ENCODE peak calls at places on chromosomes 16 and 17, in four cellular contexts. Y, T, C and H are unnamed samples.

GRCh38 chr16:85014311-85014710 is 3.0 kb upstream of the ZDHHC7 start:
- DNase-seq in Y (no peak), T (peak), C (no peak), H (no peak)

GRCh38 chr17:50637829-50638571 is 3.3 kb downstream of the ABCC3 start:
- DNase-seq in Y (no peak), T (no peak), C (no peak), H (no peak)

GRCh38 chr16:23826528-23827244 is 9.1 kb upstream of the PRKCB start:
- DNase-seq in Y (no peak), T (no peak), C (no peak), H (no peak)

GRCh38 chr17:45341389-45342158 is 24.8 kb upstream of the MAP3K14 start:
- DNase-seq in Y (peak), T (peak), C (peak), H (no peak)

GRCh38 chr17:72069744-72070143 is 51.1 kb upstream of the SOX9 start:
- DNase-seq in Y (no peak), T (no peak), C (no peak), H (no peak)

GRCh38 chr16:75416904-75417565 is 16.3 kb downstream of the CFDP1 start:
- DNase-seq in Y (no peak), T (no peak), C (no peak), H (no peak)

GRCh38 chr16:57997528-57998265 is 2.8 kb downstream of the ZNF319 start:
- DNase-seq in Y (no peak), T (no peak), C (no peak), H (no peak)

GRCh38 chr17:15123593-15124590 is 141.2 kb downstream of the PMP22 start:
- DNase-seq in Y (no peak), T (no peak), C (no peak), H (no peak)

GRCh38 chr17:74051348-74051747 is 152.1 kb upstream of the RPL38 start:
- DNase-seq in Y (no peak), T (no peak), C (no peak), H (no peak)

GRCh38 chr17:65530985-65531507 is 30.4 kb downstream of the AXIN2 start:
- DNase-seq in Y (no peak), T (no peak), C (no peak), H (no peak)

GRCh38 chr16:89562027-89562599 is 1.6 kb downstream of the RPL13 start:
- DNase-seq in Y (no peak), T (no peak), C (no peak), H (no peak)

GRCh38 chr17:43576563-43577229 is 30.6 kb upstream of the ETV4 start:
- DNase-seq in Y (peak), T (peak), C (peak), H (peak)

GRCh38 chr17:68431661-68432071 is 25.6 kb downstream of the WIPI1 start:
- DNase-seq in Y (peak), T (peak), C (peak), H (no peak)

GRCh38 chr17:15462962-15463361 is 4.5 kb downstream of the CDRT4 start:
- DNase-seq in Y (no peak), T (no peak), C (no peak), H (no peak)

GRCh38 chr17:18042969-18043368 is 3.8 kb downstream of the GID4 start:
- DNase-seq in Y (no peak), T (no peak), C (no peak), H (no peak)

GRCh38 chr17:17132746-17133145 is 73.4 kb downstream of the PLD6 start:
- DNase-seq in Y (no peak), T (no peak), C (no peak), H (no peak)

GRCh38 chr17:74527081-74527480 is 4.2 kb downstream of the CD300LB start:
- DNase-seq in Y (no peak), T (no peak), C (no peak), H (no peak)

GRCh38 chr17:62627219-62627903 is at the start of gene MRC2:
- DNase-seq in Y (peak), T (no peak), C (peak), H (no peak)

DNA sequence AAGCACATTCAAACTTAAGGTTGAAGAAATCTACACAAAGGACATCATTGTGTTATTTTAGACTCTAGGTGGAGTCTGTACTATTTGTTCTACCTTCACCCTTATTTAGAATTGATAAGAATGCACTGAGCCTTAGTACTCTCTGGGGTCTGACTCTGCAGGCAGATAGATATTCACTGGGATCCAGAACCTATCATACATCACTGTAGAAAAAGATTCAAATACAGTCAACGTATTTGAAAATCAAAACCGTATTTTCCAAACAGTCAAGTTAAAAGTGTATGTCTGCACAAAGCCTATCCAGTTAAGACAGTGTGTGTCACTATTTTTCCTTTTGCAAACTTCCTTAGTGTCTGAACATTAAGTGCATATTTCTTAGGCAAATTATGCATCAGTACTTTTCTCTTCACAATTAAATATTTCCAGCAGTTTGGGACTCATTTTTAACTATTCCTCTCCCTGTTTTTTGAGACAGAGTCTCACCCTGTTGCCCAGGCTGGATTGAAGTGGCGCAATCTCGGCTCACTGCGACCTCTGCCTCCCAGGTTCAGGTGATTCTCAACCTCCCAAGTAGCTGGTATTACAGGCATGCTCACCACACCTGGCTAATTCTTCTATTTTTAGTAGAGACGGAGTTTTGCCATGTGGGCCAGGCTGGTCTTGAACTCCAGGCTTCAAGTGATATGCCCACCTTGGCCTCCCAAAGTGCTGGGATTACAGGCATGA is 22.3 kb downstream of the MOSMO start:
- DNase-seq in Y (no peak), T (peak), C (no peak), H (no peak)
- TF ChIP-seq TCF7L2 in Y (no peak), T (no peak), C (no peak), H (no peak)

DNA sequence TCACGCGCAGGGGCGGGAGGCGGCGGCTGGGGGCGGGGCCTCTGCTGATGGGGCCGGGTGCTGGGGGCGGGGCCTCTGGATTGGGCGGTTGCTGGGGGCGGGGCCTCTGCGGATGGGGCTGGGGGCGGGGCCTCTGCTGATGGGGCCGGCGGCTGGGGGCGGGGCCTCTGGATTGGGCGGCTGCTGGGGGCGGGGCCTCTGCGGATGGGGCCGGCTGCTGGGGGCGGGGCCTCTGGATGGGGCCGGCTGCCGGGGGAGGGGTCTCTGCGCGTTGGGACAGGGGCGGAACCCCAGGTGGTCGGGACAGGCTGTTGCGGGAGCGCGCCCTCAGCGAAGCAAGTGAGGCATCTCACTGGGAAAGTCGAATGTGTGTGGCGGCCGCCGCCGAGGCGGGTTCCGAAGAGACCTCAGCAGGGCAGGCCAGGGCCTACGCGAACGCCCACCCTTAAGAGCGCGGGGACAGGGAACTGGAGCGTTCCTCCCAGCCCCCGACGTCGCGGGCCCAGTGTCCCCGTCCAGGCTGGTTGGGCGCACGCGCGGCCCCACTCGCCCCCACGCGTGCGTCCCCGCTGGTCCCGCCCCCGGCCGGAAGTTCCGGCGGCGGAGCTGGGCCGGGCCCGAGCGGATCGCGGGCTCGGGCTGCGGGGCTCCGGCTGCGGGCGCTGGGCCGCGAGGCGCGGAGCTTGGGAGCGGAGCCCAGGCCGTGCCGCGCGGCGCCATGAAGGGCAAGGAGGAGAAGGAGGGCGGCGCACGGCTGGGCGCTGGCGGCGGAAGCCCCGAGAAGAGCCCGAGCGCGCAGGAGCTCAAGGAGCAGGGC is at the start of gene STUB1:
- DNase-seq in Y (peak), T (peak), C (peak), H (no peak)
- TF ChIP-seq SIN3A in Y (peak), T (peak), C (no peak), H (peak)

GRCh38 chr17:63832455-63832854 is 5.0 kb upstream of the FTSJ3 start:
- DNase-seq in Y (no peak), T (no peak), C (no peak), H (no peak)
- TF ChIP-seq POLR2AphosphoS5 in Y (no peak), T (no peak), C (no peak), H (no peak)

DNA sequence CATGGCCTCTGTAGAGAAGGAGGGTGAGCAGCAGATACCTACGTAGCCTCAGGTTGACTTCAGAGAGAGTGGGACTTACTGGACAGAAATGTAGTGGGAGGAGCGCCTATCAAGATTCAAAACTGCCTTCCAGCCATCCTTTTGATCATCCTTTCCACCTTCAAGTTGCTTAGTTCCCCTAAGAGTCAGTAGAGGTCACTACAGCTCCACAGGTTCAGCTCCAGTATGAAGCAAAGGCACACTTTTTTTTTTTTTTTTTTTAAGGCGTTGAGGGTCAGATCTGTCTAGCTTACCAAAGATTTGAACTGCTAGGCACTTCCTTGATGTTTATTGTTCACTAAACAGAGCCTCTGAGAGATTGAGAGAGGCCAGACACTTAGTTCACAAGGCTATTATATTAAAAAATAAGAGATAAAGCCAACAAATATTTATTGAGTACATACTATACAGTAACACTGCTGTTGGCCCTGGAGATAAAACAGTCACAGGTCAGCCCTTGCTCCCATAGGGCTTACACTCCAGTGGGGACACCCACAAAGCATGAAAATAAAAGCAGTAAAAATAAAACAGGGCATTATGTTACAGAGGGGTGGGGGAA is 3.1 kb downstream of the RNF227 start:
- DNase-seq in Y (peak), T (peak), C (peak), H (peak)
- TF ChIP-seq TCF7L2 in Y (no peak), T (no peak), C (peak), H (no peak)

DNA sequence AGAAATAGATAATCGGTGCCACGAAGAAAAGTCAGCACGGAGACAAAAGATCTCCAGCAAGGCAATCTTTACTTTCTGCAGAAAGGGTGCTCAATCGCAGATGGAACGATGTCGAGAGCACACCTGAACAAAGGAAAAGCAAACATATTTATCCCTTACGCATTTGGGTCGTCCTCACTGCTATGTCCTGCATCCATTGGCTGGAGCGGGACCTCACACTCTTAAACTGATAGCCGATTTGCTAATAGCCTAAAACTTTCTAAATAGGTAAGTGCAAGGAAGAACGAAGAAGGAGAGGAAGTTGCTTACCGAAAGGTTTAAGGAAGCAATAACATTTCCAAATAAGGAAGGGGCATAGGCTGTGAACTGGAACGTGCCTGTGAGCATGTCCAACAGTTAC is 1.2 kb upstream of the AKAP10 start:
- DNase-seq in Y (no peak), T (no peak), C (no peak), H (no peak)
- TF ChIP-seq SIN3A in Y (no peak), T (no peak), C (no peak), H (no peak)

DNA sequence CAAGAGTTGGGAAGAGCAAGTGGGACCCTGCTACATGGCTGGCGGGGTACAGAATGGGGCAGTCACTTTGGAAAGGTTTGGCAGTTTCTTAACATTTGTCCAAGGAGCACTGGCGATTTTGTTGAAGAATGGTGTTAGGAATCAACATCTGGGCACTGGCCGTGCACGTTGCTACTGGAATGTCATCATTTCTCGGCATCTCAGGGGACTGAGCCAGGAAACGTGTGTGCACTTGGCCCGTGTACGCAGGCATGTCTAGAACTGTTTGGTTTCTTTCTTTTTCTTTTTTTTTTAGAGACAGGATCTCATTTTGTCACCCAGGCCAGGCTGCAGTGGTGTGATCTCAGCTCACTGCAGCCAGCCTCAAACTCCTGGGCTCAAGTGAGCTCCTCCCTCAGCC is 17.3 kb upstream of the FOXK2 start:
- DNase-seq in Y (no peak), T (no peak), C (no peak), H (no peak)
- TF ChIP-seq POLR2AphosphoS5 in Y (no peak), T (no peak), C (no peak), H (no peak)

DNA sequence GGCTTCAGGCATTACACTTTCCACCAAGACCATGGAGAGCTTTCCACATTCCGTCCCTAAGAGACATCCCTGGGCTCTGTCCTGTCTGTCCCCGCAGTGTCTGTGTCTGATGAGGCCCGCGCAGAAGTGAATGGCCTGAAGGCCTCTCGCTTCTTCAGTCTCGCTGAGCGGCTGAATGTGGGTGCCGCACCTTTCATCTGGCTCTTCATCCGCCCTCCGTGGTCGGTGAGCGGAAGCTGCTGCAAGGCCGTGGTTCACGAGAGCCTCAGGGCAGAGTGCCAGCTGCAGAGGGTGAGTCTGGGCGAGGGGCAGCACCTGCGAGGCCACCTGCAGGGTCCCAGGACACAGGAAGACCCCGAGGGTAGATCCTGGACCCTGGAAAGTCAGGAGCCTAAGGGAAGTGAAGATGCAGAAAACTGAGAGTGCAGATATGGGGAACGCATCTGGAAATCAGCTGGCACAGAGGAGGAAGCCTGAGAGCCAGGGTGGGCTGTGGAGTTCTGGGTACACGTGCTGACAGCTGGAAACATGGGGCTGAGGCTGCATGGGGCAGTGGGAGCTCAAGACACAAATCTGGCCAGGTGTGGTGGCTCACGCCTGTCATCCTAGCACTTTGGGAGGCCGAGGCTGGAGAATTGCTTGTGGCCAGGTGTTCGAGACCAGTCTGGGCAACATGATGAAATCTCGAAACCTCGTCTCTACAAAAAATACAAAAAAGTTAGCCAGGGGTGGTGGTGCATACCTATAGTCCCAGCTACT is 8.0 kb downstream of the CCNF start:
- DNase-seq in Y (no peak), T (no peak), C (no peak), H (no peak)
- TF ChIP-seq TCF7L2 in Y (no peak), T (no peak), C (no peak), H (no peak)